ENCODE peak calls at places on chromosomes 4 and X, in five cellular contexts. F is stimulated activated CD4-positive, alpha-beta T cell treated with anti-CD3 and anti-CD28 coated beads, Interleukin-15, amount 100 ng/mL, for 1 hour; J is fibroblast of lung; Y is stimulated activated naive CD4-positive, alpha-beta T cell; T is stromal cell of bone marrow. P is an unnamed sample.

GRCh38 chr4:161208564-161208963 is 955.2 kb downstream of the FSTL5 start:
- DNase-seq in J (no peak), T (no peak), Y (no peak), F (no peak), P (no peak)

GRCh38 chrX:1649623-1650022 is 34.8 kb downstream of the ASMT start:
- DNase-seq in Y (no peak), J (no peak), F (no peak), T (no peak), P (no peak)

GRCh38 chr4:52931238-52931637 is 69.1 kb downstream of the RASL11B start:
- DNase-seq in Y (no peak), T (no peak), J (no peak), F (no peak), P (no peak)

GRCh38 chr4:132548463-132548862 is 600.6 kb upstream of the PCDH10 start:
- DNase-seq in Y (no peak), T (no peak), F (no peak), J (no peak), P (no peak)

GRCh38 chr4:173264245-173264959 is 69.8 kb downstream of the HMGB2 start:
- DNase-seq in Y (peak), T (no peak), F (no peak), J (peak), P (no peak)

GRCh38 chr4:39365360-39365759 is 802 bp downstream of the RFC1 start:
- DNase-seq in Y (no peak), J (no peak), F (no peak), T (no peak), P (no peak)

GRCh38 chr4:170729897-170730296 is 640.1 kb upstream of the AADAT start:
- DNase-seq in Y (no peak), T (no peak), J (no peak), F (no peak), P (no peak)

GRCh38 chr4:159374749-159375535 is 272.1 kb downstream of the RAPGEF2 start:
- DNase-seq in J (peak), Y (no peak), T (no peak), F (no peak), P (no peak)

GRCh38 chrX:17531500-17531899 is 156.5 kb downstream of the NHS start:
- DNase-seq in J (no peak), Y (no peak), F (no peak), T (no peak), P (no peak)

GRCh38 chr4:108355523-108356208 is 186.9 kb upstream of the LEF1 start:
- DNase-seq in F (no peak), Y (peak), J (peak), T (no peak), P (no peak)

GRCh38 chrX:121987163-121987562 is 939.8 kb downstream of the GLUD2 start:
- DNase-seq in J (peak), T (no peak), F (no peak), Y (no peak), P (no peak)

GRCh38 chr4:54101190-54102041 is 1.5 kb downstream of the GSX2 start:
- DNase-seq in T (no peak), F (no peak), Y (peak), J (no peak), P (no peak)

GRCh38 chrX:85611926-85612325 is 232.5 kb upstream of the POF1B start:
- DNase-seq in T (peak), J (peak), F (no peak), Y (no peak), P (no peak)

GRCh38 chr4:113040793-113041192 is 8.7 kb upstream of the ANK2 start:
- DNase-seq in J (no peak), T (no peak), Y (no peak), F (no peak), P (no peak)

GRCh38 chr4:144649646-144650045 is 3.7 kb downstream of the HHIP start:
- DNase-seq in T (no peak), Y (no peak), J (no peak), F (no peak), P (no peak)

GRCh38 chrX:34918091-34918736 is 24.4 kb upstream of the FAM47B start:
- DNase-seq in Y (no peak), J (peak), T (peak), F (no peak), P (no peak)

GRCh38 chr4:12118651-12119213 is 690.0 kb upstream of the HS3ST1 start:
- DNase-seq in J (peak), Y (no peak), F (no peak), T (peak), P (no peak)

GRCh38 chrX:119073200-119073905 is 560 bp downstream of the CT47C1 start:
- DNase-seq in J (no peak), F (no peak), Y (no peak), T (no peak), P (no peak)

GRCh38 chrX:153525451-153525850 is 8.0 kb downstream of the ATP2B3 start:
- DNase-seq in Y (no peak), T (no peak), F (no peak), J (no peak), P (no peak)

GRCh38 chr4:38266616-38267015 is 306.4 kb downstream of the PTTG2 start:
- DNase-seq in J (peak), F (no peak), Y (no peak), T (peak), P (no peak)

GRCh38 chr4:99029852-99030251 is 34.3 kb downstream of the METAP1 start:
- DNase-seq in J (peak), F (no peak), Y (no peak), T (no peak), P (no peak)

GRCh38 chr4:10098770-10099139 is 17.8 kb downstream of the WDR1 start:
- DNase-seq in F (no peak), J (peak), T (no peak), Y (no peak), P (no peak)

GRCh38 chr4:47561331-47561730 is 76.3 kb downstream of the ATP10D start:
- DNase-seq in F (no peak), J (no peak), T (no peak), Y (no peak), P (no peak)

GRCh38 chr4:160202802-160203201 is 1099.9 kb downstream of the RAPGEF2 start:
- DNase-seq in T (peak), F (no peak), J (peak), Y (no peak), P (no peak)

GRCh38 chrX:41137589-41137988 is 52.3 kb downstream of the USP9X start:
- DNase-seq in Y (no peak), F (no peak), J (peak), T (no peak), P (no peak)